ENCODE peak calls at places on chromosomes 3 and 15, in eight cellular contexts. D is sigmoid colon, A is NB4, O is endothelial cell, R is psoas muscle, H is PC-9, N is Panc1, Y is mucosa of descending colon. K is an unnamed sample.

GRCh38 chr3:171049831-171050444 is 23.4 kb upstream of the SLC2A2 start:
- DNase-seq in H (peak; percentile 64), Y (peak; percentile 39), R (no peak), N (no peak), D (no peak), A (peak; percentile 58), O (peak; percentile 67), K (no peak)

GRCh38 chr15:60972866-60973265 is 256.2 kb downstream of the RORA start:
- DNase-seq in O (no peak), A (peak; percentile 13), H (peak; percentile 46), N (no peak), R (no peak), D (no peak), Y (no peak), K (no peak)

GRCh38 chr3:126895178-126896066 is 87.5 kb upstream of the PLXNA1 start:
- DNase-seq in N (no peak), D (no peak), H (peak; percentile 75), R (no peak), O (no peak), A (no peak), Y (no peak), K (no peak)

GRCh38 chr3:168285506-168285905 is 189.8 kb upstream of the GOLIM4 start:
- DNase-seq in Y (no peak), D (no peak), A (no peak), N (no peak), H (no peak), R (no peak), O (no peak), K (no peak)

GRCh38 chr3:36792342-36792741 is 28.0 kb upstream of the DCLK3 start:
- DNase-seq in R (no peak), D (no peak), H (no peak), Y (peak; percentile 8), A (peak; percentile 47), O (peak; percentile 54), N (peak; percentile 5), K (no peak)

GRCh38 chr3:194285859-194286197 is 65.3 kb downstream of the CPN2 start:
- DNase-seq in O (no peak), D (no peak), R (no peak), Y (no peak), N (no peak), H (no peak), A (no peak), K (no peak)

GRCh38 chr15:78907577-78907976 is 34.9 kb downstream of the MORF4L1 start:
- DNase-seq in R (no peak), O (peak; percentile 48), Y (no peak), D (no peak), H (no peak), N (no peak), A (peak; percentile 52), K (no peak)

GRCh38 chr3:150227839-150228238 is 180.3 kb upstream of the TSC22D2 start:
- DNase-seq in H (no peak), N (no peak), A (peak; percentile 69), D (no peak), O (peak; percentile 85), R (no peak), Y (peak; percentile 86), K (no peak)

GRCh38 chr15:90710436-90710835 is 6.7 kb upstream of the BLM start:
- DNase-seq in O (no peak), Y (no peak), H (no peak), A (no peak), D (no peak), R (no peak), N (no peak), K (no peak)

GRCh38 chr15:58528197-58528870 is 96.5 kb downstream of the LIPC start:
- DNase-seq in D (no peak), A (no peak), O (no peak), Y (peak; percentile 53), R (no peak), H (peak; percentile 77), N (no peak), K (no peak)

GRCh38 chr3:98553751-98554150 is 22.0 kb downstream of the GPR15 start:
- DNase-seq in R (no peak), Y (no peak), D (no peak), H (no peak), A (no peak), O (no peak), N (no peak), K (no peak)

GRCh38 chr15:49031764-49032270 is 14.4 kb downstream of the SECISBP2L start:
- DNase-seq in H (no peak), O (no peak), Y (no peak), N (no peak), R (no peak), A (no peak), D (no peak), K (no peak)

GRCh38 chr3:148924572-148924971 is 59.5 kb downstream of the CPA3 start:
- DNase-seq in N (no peak), A (no peak), D (no peak), R (no peak), O (no peak), H (peak; percentile 45), Y (no peak), K (no peak)

GRCh38 chr15:48603922-48604321 is 41.6 kb downstream of the FBN1 start:
- DNase-seq in H (no peak), R (no peak), A (no peak), N (no peak), Y (no peak), D (no peak), O (no peak), K (no peak)

GRCh38 chr3:153246805-153247204 is 84.8 kb downstream of the RAP2B start:
- DNase-seq in D (no peak), O (no peak), Y (no peak), A (peak; percentile 21), R (no peak), N (no peak), H (no peak), K (no peak)

GRCh38 chr3:4350789-4351163 is 47.6 kb downstream of the SETMAR start:
- DNase-seq in R (no peak), N (peak; percentile 47), D (no peak), O (peak; percentile 19), A (peak; percentile 69), H (peak; percentile 33), Y (peak; percentile 74), K (no peak)

GRCh38 chr3:119810018-119810435 is 28.1 kb downstream of the NR1I2 start:
- DNase-seq in D (no peak), Y (peak; percentile 19), R (no peak), O (no peak), N (no peak), A (no peak), H (no peak), K (peak; percentile 89)
- TF ChIP-seq CTCF in D (no peak), Y (no peak), R (no peak), O (no peak), N (no peak), A (no peak), H (no peak), K (no peak)

GRCh38 chr3:184549793-184550585 is 11.6 kb upstream of the EPHB3 start:
- DNase-seq in H (no peak), A (no peak), N (no peak), Y (no peak), R (no peak), D (no peak), O (no peak), K (peak; percentile 45)
- TF ChIP-seq CTCF in H (no peak), A (no peak), N (no peak), Y (no peak), R (no peak), D (no peak), O (no peak), K (no peak)

GRCh38 chr3:40258555-40258954 is 51.0 kb upstream of the EIF1B start:
- DNase-seq in N (no peak), O (no peak), R (no peak), D (no peak), Y (no peak), A (peak; percentile 71), H (peak; percentile 56), K (no peak)
- TF ChIP-seq CTCF in N (no peak), O (no peak), R (no peak), D (no peak), Y (no peak), A (peak; percentile 3), H (no peak), K (no peak)

DNA sequence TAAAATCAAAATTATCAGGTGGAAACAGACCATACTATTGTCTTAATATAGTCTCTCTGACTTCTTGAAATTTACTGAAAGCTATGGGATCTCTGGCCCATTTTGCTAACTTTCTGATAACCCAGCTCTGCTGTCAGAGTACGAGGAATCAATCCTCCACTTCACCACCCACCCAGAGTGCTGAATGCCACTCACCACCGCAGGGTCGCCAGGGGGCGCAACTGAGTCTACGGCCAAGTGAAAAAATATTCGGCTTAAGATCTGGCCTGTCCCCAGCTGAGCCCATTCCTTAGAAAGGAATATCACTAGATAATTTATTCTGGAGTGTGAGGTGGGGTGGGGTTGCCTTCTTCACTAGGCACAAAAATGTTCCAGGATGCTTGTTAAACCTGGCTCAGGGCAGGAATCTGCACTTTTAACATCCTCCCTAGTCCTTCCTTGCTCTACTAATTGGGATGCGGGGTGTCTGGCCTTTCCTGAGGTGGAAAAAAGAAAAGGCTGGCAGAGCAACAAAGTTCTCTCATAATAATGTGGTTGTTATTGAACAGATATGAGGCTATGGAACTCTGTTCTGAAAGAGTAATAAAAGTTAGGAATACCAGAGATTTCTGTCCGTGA is 520.6 kb downstream of the MFSD1 start:
- DNase-seq in O (peak; percentile 66), N (peak; percentile 13), H (no peak), D (no peak), Y (peak; percentile 30), A (peak; percentile 46), R (peak; percentile 53), K (peak; percentile 74)
- TF ChIP-seq CTCF in O (peak; percentile 93), N (peak; percentile 93), H (peak; percentile 69), D (no peak), Y (no peak), A (peak; percentile 90), R (peak; percentile 55), K (no peak)

GRCh38 chr15:70095387-70096214 is 2.1 kb downstream of the TLE3 start:
- DNase-seq in O (no peak), Y (peak; percentile 37), N (no peak), D (peak; percentile 72), H (peak; percentile 40), R (peak; percentile 71), A (peak; percentile 74), K (peak; percentile 95)

GRCh38 chr15:70097337-70098169 is at the start of gene TLE3:
- DNase-seq in D (peak; percentile 100), Y (peak; percentile 100), N (peak; percentile 92), O (peak; percentile 99), A (peak; percentile 99), R (peak; percentile 98), H (peak; percentile 91), K (peak; percentile 99)

GRCh38 chr15:70096975-70097336 is 761 bp downstream of the TLE3 start:
- DNase-seq in D (no peak), N (no peak), A (no peak), O (no peak), R (no peak), Y (no peak), H (no peak), K (no peak)

GRCh38 chr15:70094690-70095311 is 2.9 kb downstream of the TLE3 start:
- DNase-seq in N (no peak), Y (no peak), A (peak; percentile 59), D (no peak), R (no peak), O (no peak), H (no peak), K (peak; percentile 50)

GRCh38 chr15:70096215-70096974 is 1.3 kb downstream of the TLE3 start:
- DNase-seq in Y (peak; percentile 58), A (peak; percentile 77), R (peak; percentile 65), O (peak; percentile 67), H (peak; percentile 37), N (no peak), D (peak; percentile 81), K (peak; percentile 92)
- TF ChIP-seq CTCF in Y (no peak), A (no peak), R (no peak), O (no peak), H (no peak), N (no peak), D (no peak), K (no peak)